ENCODE peak calls at places on chromosomes 5 and 9, in six cellular contexts. B is neuronal stem cell; T is suprapubic skin; O is CD4-positive, alpha-beta T cell; G is naive thymus-derived CD4-positive, alpha-beta T cell; S is CD8-positive, alpha-beta T cell. Z is an unnamed sample.

GRCh38 chr9:105270711-105271110 is 26.3 kb downstream of the SLC44A1 start:
- DNase-seq in B (no peak), T (no peak), O (no peak), G (no peak), S (no peak), Z (no peak)

GRCh38 chr5:158246661-158247060 is 387.7 kb upstream of the CLINT1 start:
- DNase-seq in B (no peak), T (no peak), O (no peak), G (no peak), S (no peak), Z (no peak)

GRCh38 chr5:15938186-15938585 is 241.4 kb downstream of the MARCHF11 start:
- DNase-seq in B (no peak), T (no peak), O (no peak), G (no peak), S (no peak), Z (no peak)

GRCh38 chr9:68530618-68531017 is 10.1 kb downstream of the TMEM252 start:
- DNase-seq in B (no peak), T (peak; percentile 79), O (no peak), G (no peak), S (no peak), Z (no peak)

GRCh38 chr5:90985341-90985740 is 397.8 kb downstream of the ARRDC3 start:
- DNase-seq in B (no peak), T (no peak), O (no peak), G (no peak), S (no peak), Z (no peak)

GRCh38 chr5:10453564-10453963 is 11.9 kb downstream of the ROPN1L start:
- DNase-seq in B (no peak), T (no peak), O (no peak), G (no peak), S (no peak), Z (no peak)

GRCh38 chr9:94681508-94681907 is 42.2 kb upstream of the FBP1 start:
- DNase-seq in B (peak; percentile 38), T (peak; percentile 84), O (peak; percentile 35), G (peak; percentile 20), S (peak; percentile 49), Z (peak; percentile 58)

GRCh38 chr9:1155602-1156001 is 105.4 kb downstream of the DMRT2 start:
- DNase-seq in B (no peak), T (no peak), O (no peak), G (no peak), S (no peak), Z (no peak)

GRCh38 chr9:69200071-69200470 is 26.0 kb downstream of the TJP2 start:
- DNase-seq in B (no peak), T (no peak), O (no peak), G (no peak), S (no peak), Z (no peak)

GRCh38 chr5:161378701-161379100 is 167.8 kb downstream of the GABRB2 start:
- DNase-seq in B (no peak), T (no peak), O (no peak), G (no peak), S (no peak), Z (no peak)

GRCh38 chr5:160269017-160269416 is 39.7 kb downstream of the FABP6 start:
- DNase-seq in B (no peak), T (peak; percentile 88), O (no peak), G (peak; percentile 20), S (peak; percentile 24), Z (no peak)

GRCh38 chr5:180541710-180542109 is 47.5 kb downstream of the CNOT6 start:
- DNase-seq in B (no peak), T (no peak), O (no peak), G (no peak), S (no peak), Z (no peak)

GRCh38 chr5:14762568-14763216 is 98.2 kb downstream of the OTULIN start:
- DNase-seq in B (no peak), T (no peak), O (no peak), G (no peak), S (no peak), Z (no peak)

GRCh38 chr9:37936965-37937364 is 33.0 kb upstream of the SLC25A51 start:
- DNase-seq in B (no peak), T (no peak), O (no peak), G (no peak), S (no peak), Z (no peak)

GRCh38 chr5:98975223-98975622 is 46.4 kb upstream of the CHD1 start:
- DNase-seq in B (no peak), T (no peak), O (no peak), G (no peak), S (no peak), Z (no peak)

GRCh38 chr9:34171753-34172535 is 6.9 kb upstream of the UBAP1 start:
- DNase-seq in B (no peak), T (no peak), O (no peak), G (no peak), S (peak; percentile 27), Z (no peak)

GRCh38 chr9:34163439-34163838 is 15.4 kb upstream of the UBAP1 start:
- DNase-seq in B (no peak), T (no peak), O (no peak), G (no peak), S (no peak), Z (no peak)

GRCh38 chr9:34170252-34170915 is 8.5 kb upstream of the UBAP1 start:
- DNase-seq in B (no peak), T (no peak), O (no peak), G (no peak), S (no peak), Z (no peak)

GRCh38 chr9:34169125-34169524 is 9.7 kb upstream of the UBAP1 start:
- DNase-seq in B (no peak), T (no peak), O (no peak), G (no peak), S (no peak), Z (no peak)
- H3K9me3 ChIP-seq in B (no peaks in the 10 kb centered on the region), T (no peaks in the 10 kb centered on the region), O (no peaks in the 10 kb centered on the region), G (no peaks in the 10 kb centered on the region), S (no peaks in the 10 kb centered on the region), Z (no peaks in the 10 kb centered on the region)

DNA sequence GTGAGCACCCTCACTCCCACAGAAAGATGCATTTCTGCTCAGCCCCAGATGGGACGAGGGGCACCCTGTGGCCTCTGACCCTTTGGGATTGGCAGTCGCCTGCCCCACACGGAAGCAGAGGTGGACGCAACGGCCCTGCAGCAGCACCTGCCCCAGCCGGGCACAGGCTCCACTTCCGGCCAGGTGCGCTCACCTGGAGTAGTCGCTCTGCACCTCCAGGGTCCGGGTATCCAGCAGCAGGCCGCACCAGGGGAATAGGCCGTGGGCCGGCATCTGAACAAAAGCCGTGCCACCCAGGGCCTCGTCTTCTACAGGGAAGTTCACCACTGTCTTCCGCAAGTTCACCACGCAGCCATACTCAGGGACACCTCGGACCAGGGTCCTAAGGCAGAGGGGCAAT is 30.7 kb downstream of the TERT start:
- DNase-seq in B (no peak), T (no peak), O (no peak), G (no peak), S (no peak), Z (no peak)
- H3K9me3 ChIP-seq in B (no peaks in the 10 kb centered on the region), T (peaks cover 10% of the 10 kb centered on the region), O (no peaks in the 10 kb centered on the region), G (no peaks in the 10 kb centered on the region), S (no peaks in the 10 kb centered on the region), Z (no peaks in the 10 kb centered on the region)

GRCh38 chr9:137951107-137951506 is 73.5 kb downstream of the CACNA1B start:
- DNase-seq in B (no peak), T (no peak), O (no peak), G (no peak), S (no peak), Z (no peak)

GRCh38 chr9:137947012-137947411 is 69.4 kb downstream of the CACNA1B start:
- DNase-seq in B (no peak), T (no peak), O (no peak), G (no peak), S (no peak), Z (no peak)

GRCh38 chr9:137948642-137949041 is 71.1 kb downstream of the CACNA1B start:
- DNase-seq in B (no peak), T (no peak), O (no peak), G (no peak), S (no peak), Z (no peak)

GRCh38 chr9:137951597-137952490 is 74.3 kb downstream of the CACNA1B start:
- DNase-seq in B (no peak), T (no peak), O (no peak), G (no peak), S (no peak), Z (no peak)

DNA sequence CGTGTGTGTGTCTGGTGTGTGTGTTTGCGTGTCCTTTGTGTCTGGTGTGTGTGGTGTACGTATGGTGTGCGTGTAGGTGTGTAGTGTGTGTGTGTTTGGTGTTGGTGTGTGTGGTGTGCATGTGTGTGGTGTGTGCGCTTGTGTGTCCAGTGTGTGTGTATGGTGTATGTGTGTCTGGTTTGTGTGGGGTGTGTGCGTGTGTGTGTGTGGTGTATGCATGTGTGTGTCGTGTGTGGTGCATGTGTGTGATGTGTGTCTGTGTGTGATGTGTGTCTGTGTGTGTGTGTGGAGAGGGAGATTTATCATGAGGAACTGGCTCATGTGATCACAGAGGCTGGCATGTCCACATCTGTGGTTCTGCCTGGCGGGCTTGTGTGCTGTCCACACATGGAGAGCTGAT is 71.7 kb downstream of the CACNA1B start:
- DNase-seq in B (no peak), T (no peak), O (no peak), G (no peak), S (no peak), Z (no peak)
- H3K9me3 ChIP-seq in B (peaks cover 25% of the 10 kb centered on the region), T (peaks cover 13% of the 10 kb centered on the region), O (peaks cover 13% of the 10 kb centered on the region), G (peaks cover 25% of the 10 kb centered on the region), S (peaks cover 5% of the 10 kb centered on the region), Z (peaks cover 15% of the 10 kb centered on the region)

GRCh38 chr5:176424181-176424580 is 7.8 kb upstream of the CLTB start:
- DNase-seq in B (no peak), T (no peak), O (no peak), G (no peak), S (no peak), Z (no peak)

GRCh38 chr5:176425791-176426190 is 9.5 kb upstream of the CLTB start:
- DNase-seq in B (no peak), T (no peak), O (no peak), G (no peak), S (no peak), Z (no peak)

GRCh38 chr5:176425138-176425537 is 8.8 kb upstream of the CLTB start:
- DNase-seq in B (no peak), T (no peak), O (no peak), G (no peak), S (no peak), Z (no peak)

GRCh38 chr5:176429972-176430371 is 13.6 kb upstream of the CLTB start:
- DNase-seq in B (no peak), T (no peak), O (no peak), G (no peak), S (no peak), Z (no peak)

GRCh38 chr5:176427971-176428370 is 11.6 kb upstream of the CLTB start:
- DNase-seq in B (no peak), T (no peak), O (no peak), G (no peak), S (no peak), Z (no peak)
- H3K9me3 ChIP-seq in B (no peaks in the 10 kb centered on the region), T (no peaks in the 10 kb centered on the region), O (no peaks in the 10 kb centered on the region), G (no peaks in the 10 kb centered on the region), S (no peaks in the 10 kb centered on the region), Z (no peaks in the 10 kb centered on the region)

DNA sequence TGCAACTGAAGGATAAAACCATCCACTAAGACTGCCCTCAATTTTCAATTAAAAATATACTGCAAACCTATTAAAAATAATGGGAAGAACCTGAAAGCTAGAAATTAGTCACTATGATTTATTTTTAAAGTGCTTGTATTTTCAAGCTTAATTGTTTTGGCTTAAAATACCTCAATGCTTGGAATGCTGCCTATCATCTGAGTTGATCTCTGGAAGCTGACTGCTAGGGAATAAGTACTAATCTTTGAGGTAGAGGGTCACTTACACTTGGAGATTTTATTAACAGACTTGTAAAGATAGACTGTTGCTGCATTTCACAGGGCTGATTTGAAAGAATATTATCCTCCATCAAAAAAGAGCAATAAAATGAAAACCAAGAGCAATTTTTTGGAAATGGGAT is 6.2 kb downstream of the PCSK1 start:
- DNase-seq in B (no peak), T (no peak), O (no peak), G (no peak), S (no peak), Z (no peak)
- H3K9me3 ChIP-seq in B (no peaks in the 10 kb centered on the region), T (no peaks in the 10 kb centered on the region), O (no peaks in the 10 kb centered on the region), G (no peaks in the 10 kb centered on the region), S (no peaks in the 10 kb centered on the region), Z (no peaks in the 10 kb centered on the region)